ENCODE peak calls at places on chromosomes 3 and 15, in seven cellular contexts. A is neuronal stem cell, U is IMR-90, Y is mesenchymal stem cell, N is H9, W is H1, X is trophoblast cell. Q is an unnamed sample.

GRCh38 chr15:99703603-99704443 is 29.4 kb downstream of the LYSMD4 start:
- DNase-seq in A (no peak), U (peak; percentile 95), Y (peak; percentile 96), N (no peak), W (no peak), X (peak; percentile 52), Q (peak; percentile 89)

GRCh38 chr3:143775401-143775970 is 72.8 kb downstream of the SLC9A9 start:
- DNase-seq in A (no peak), U (peak; percentile 13), Y (peak; percentile 40), N (no peak), W (no peak), X (no peak), Q (peak; percentile 55)

GRCh38 chr3:54792584-54792983 is 135.3 kb downstream of the LRTM1 start:
- DNase-seq in A (no peak), U (no peak), Y (no peak), N (no peak), W (no peak), X (no peak), Q (no peak)

GRCh38 chr3:58507356-58508062 is 15.6 kb downstream of the KCTD6 start:
- DNase-seq in A (no peak), U (no peak), Y (no peak), N (no peak), W (no peak), X (no peak), Q (no peak)

GRCh38 chr15:25242957-25243799 is 195.6 kb downstream of the UBE3A start:
- DNase-seq in A (no peak), U (no peak), Y (no peak), N (peak; percentile 12), W (no peak), X (no peak), Q (no peak)

GRCh38 chr3:190458040-190458439 is 8.3 kb upstream of the TMEM207 start:
- DNase-seq in A (no peak), U (no peak), Y (no peak), N (no peak), W (no peak), X (peak; percentile 31), Q (peak; percentile 76)

GRCh38 chr3:197478746-197479668 is 76.8 kb downstream of the BDH1 start:
- DNase-seq in A (no peak), U (no peak), Y (no peak), N (no peak), W (no peak), X (no peak), Q (no peak)

GRCh38 chr3:194711286-194711685 is 25.6 kb downstream of the FAM43A start:
- DNase-seq in A (no peak), U (no peak), Y (no peak), N (no peak), W (no peak), X (no peak), Q (no peak)

GRCh38 chr15:78422571-78423340 is 15.3 kb upstream of the IREB2 start:
- DNase-seq in A (peak; percentile 55), U (peak; percentile 45), Y (peak; percentile 62), N (peak; percentile 67), W (peak; percentile 47), X (peak; percentile 57), Q (peak; percentile 71)

GRCh38 chr3:15500107-15500724 is 21.3 kb downstream of the COLQ start:
- DNase-seq in A (no peak), U (no peak), Y (no peak), N (no peak), W (no peak), X (peak; percentile 68), Q (no peak)

GRCh38 chr15:87764461-87765236 is 491.9 kb downstream of the NTRK3 start:
- DNase-seq in A (peak; percentile 59), U (peak; percentile 72), Y (peak; percentile 32), N (no peak), W (peak; percentile 9), X (no peak), Q (peak; percentile 84)

GRCh38 chr3:102926618-102927017 is 491.8 kb downstream of the ZPLD1 start:
- DNase-seq in A (no peak), U (no peak), Y (no peak), N (peak; percentile 59), W (no peak), X (no peak), Q (peak; percentile 0)

GRCh38 chr3:48408823-48409281 is 21.0 kb downstream of the PLXNB1 start:
- DNase-seq in A (no peak), U (no peak), Y (no peak), N (peak; percentile 33), W (no peak), X (no peak), Q (no peak)

GRCh38 chr3:170355738-170356595 is 1.5 kb upstream of the SKIL start:
- DNase-seq in A (peak; percentile 4), U (peak; percentile 54), Y (peak; percentile 91), N (peak; percentile 43), W (no peak), X (peak; percentile 20), Q (peak; percentile 49)

GRCh38 chr3:136994772-136995516 is 37.2 kb downstream of the IL20RB start:
- DNase-seq in A (no peak), U (peak; percentile 51), Y (no peak), N (no peak), W (no peak), X (no peak), Q (no peak)

GRCh38 chr3:24494616-24495333 is at the start of gene THRB:
- DNase-seq in A (peak; percentile 63), U (no peak), Y (peak; percentile 76), N (peak; percentile 81), W (no peak), X (peak; percentile 65), Q (peak; percentile 76)

GRCh38 chr3:26962419-26963355 is 340.1 kb downstream of the LRRC3B start:
- DNase-seq in A (no peak), U (no peak), Y (no peak), N (no peak), W (no peak), X (no peak), Q (no peak)

GRCh38 chr3:188108703-188109412 is 45.1 kb upstream of the LPP start:
- DNase-seq in A (no peak), U (peak; percentile 9), Y (no peak), N (no peak), W (no peak), X (no peak), Q (no peak)

GRCh38 chr3:94336076-94336741 is 273.3 kb downstream of the NSUN3 start:
- DNase-seq in A (peak; percentile 43), U (peak; percentile 70), Y (peak; percentile 65), N (peak; percentile 31), W (no peak), X (no peak), Q (peak; percentile 92)

GRCh38 chr3:18761530-18761929 is 336.4 kb upstream of the SATB1 start:
- DNase-seq in A (no peak), U (no peak), Y (no peak), N (no peak), W (no peak), X (no peak), Q (no peak)

GRCh38 chr3:186042521-186043202 is 66.2 kb downstream of the ETV5 start:
- DNase-seq in A (no peak), U (peak; percentile 56), Y (peak; percentile 53), N (no peak), W (no peak), X (no peak), Q (no peak)

GRCh38 chr15:74200871-74201419 is 1.6 kb downstream of the STRA6 start:
- DNase-seq in A (no peak), U (peak; percentile 52), Y (peak; percentile 74), N (no peak), W (no peak), X (no peak), Q (peak; percentile 41)

GRCh38 chr15:90487186-90487585 is 42.5 kb upstream of the CRTC3 start:
- DNase-seq in A (no peak), U (no peak), Y (no peak), N (no peak), W (no peak), X (no peak), Q (no peak)
- H2BK120ac ChIP-seq in A (no peak overlapping the region), U (no peak overlapping the region), Y (no peak overlapping the region), N (no peak overlapping the region), W (no peak overlapping the region), X (no peak overlapping the region), Q (no peak overlapping the region)

DNA sequence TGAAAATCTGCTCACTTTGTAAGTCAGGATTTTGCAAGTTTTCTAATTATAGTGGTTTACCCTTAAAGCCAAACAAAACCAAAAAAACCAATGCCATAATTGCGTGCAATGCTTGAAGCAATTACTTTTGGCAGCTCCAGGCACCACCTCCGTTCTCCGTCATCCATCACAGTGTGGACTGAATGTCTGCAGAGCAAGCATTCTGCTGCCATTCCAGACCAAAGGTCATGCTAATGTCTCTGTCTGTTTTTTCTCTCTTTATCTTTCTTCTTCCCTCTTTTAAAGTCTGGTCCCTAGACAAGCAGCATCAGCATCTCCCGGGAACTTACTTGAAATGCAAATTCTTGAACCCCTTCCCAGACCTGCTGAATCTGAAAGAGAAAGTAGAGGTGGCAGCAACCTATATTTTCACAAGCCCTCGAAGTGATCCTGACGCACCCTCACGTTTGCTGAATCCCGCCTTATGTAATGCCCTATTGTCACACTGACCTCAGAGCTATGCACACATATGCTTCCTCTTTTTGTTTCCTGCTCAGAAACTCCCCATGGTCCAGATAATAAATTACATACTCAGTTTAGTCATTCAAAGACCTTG is 297.3 kb upstream of the PROK2 start:
- DNase-seq in A (no peak), U (no peak), Y (peak; percentile 84), N (no peak), W (no peak), X (peak; percentile 51), Q (no peak)
- H3K9ac ChIP-seq in A (no peak overlapping the region), U (no peak overlapping the region), Y (peak overlapping the region; percentile 31), N (no peak overlapping the region), W (no peak overlapping the region), X (no peak overlapping the region), Q (no peak overlapping the region)

DNA sequence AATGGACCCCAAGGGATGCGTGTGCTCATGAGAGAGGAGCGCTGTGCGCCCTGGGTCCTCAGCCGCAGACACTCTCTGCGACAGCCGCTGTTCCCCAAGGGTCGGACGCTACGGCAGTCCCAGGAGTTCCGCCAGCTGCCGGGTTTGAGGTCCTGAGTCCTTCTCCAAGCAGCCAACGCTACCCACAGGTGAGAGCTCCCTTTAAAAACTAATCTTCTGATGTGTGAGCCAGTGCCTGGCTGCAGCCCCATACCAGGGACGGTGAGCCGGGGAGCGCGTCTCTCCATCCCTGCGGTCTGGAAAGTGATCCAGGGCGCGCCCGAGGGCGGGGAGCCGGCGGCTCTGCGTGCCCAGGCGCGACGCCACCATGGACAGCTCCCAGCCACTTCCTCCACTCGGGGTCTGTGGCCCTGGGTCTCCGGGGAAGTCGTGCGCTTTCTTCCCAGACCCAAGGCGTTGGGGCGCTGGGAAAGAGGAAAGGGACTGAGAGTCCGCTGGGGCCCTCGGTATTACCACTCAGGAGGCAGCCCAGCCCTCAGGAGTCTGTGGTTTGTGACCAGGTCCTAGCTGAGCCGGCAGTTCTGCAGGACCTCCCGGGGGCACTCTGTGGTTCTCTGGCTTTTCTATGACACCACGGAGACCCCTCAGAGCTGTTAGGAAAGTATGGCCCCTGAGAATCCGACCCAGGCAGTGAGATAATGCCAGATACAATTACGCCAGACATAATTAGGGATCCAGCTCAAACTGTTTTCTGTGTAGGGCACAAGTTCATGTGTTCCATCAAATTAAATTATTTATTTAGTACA is 1.4 kb downstream of the CEMIP start:
- DNase-seq in A (peak; percentile 79), U (peak; percentile 62), Y (peak; percentile 74), N (peak; percentile 84), W (peak; percentile 23), X (no peak), Q (peak; percentile 81)
- H2BK5ac ChIP-seq in A (no peak overlapping the region), U (no peak overlapping the region), Y (no peak overlapping the region), N (no peak overlapping the region), W (no peak overlapping the region), X (no peak overlapping the region), Q (no peak overlapping the region)

DNA sequence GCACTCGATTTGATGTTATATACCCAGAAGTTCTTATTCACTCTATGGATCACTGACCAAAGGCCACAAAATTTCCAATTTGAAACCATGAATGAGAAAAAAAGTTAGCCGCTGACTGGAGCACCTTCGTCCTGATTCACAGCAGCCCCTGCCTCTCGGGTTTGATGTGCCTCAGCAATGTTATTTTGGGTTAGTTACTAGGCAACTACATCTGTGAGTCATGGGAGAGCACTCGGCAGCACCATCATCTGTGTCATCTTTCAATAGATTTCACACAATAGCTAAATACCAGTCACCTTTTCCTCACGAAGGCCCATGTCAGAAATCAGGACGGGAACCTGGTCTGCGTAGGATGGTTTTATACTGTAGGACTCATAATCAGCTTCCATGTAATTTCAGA is 269.2 kb downstream of the ZBBX start:
- DNase-seq in A (peak; percentile 18), U (no peak), Y (peak; percentile 80), N (peak; percentile 63), W (no peak), X (peak; percentile 29), Q (peak; percentile 96)
- H2BK120ac ChIP-seq in A (no peak overlapping the region), U (no peak overlapping the region), Y (no peak overlapping the region), N (peak overlapping the region; percentile 67), W (no peak overlapping the region), X (no peak overlapping the region), Q (no peak overlapping the region)

Q was measured in mesendoderm.